ENCODE peak calls at places on chromosomes 2 and 18, in ten cellular contexts. R is IMR-90, S is body of pancreas, E is prostate gland, U is Peyer's patch, K is K562, Q is endothelial cell of umbilical vein, H is ovary, D is uterus, J is sigmoid colon. L is an unnamed sample. For H3K4me1, the result is how much of the 10 kb centered on the place peaks cover.

GRCh38 chr18:73842795-73843394 is 304.7 kb downstream of the FBXO15 start:
- DNase-seq in Q (no peak), U (no peak), K (peak), H (no peak), E (peak), D (peak), S (peak), J (no peak), R (peak), L (peak)

GRCh38 chr2:147551331-147551730 is 293.5 kb upstream of the ACVR2A start:
- DNase-seq in Q (no peak), E (no peak), U (no peak), H (no peak), R (no peak), K (no peak), S (no peak), J (no peak), D (no peak), L (no peak)

GRCh38 chr2:15603948-15604347 is 12.3 kb downstream of the DDX1 start:
- DNase-seq in R (no peak), S (no peak), K (no peak), D (no peak), H (no peak), U (no peak), Q (no peak), E (no peak), J (no peak), L (no peak)

GRCh38 chr2:119011162-119011909 is 69.3 kb downstream of the MARCO start:
- DNase-seq in R (peak), J (no peak), E (peak), K (peak), S (peak), D (no peak), U (no peak), H (peak), Q (peak), L (peak)

GRCh38 chr18:49207373-49207772 is 253.1 kb downstream of the DYM start:
- DNase-seq in D (no peak), Q (peak), K (no peak), S (no peak), J (no peak), E (no peak), H (no peak), R (peak), U (no peak), L (no peak)

GRCh38 chr2:214169736-214170135 is 241.1 kb upstream of the VWC2L start:
- DNase-seq in S (no peak), E (no peak), J (no peak), Q (no peak), H (no peak), U (no peak), K (no peak), D (no peak), R (peak), L (no peak)

GRCh38 chr2:66805136-66805535 is 370.2 kb downstream of the MEIS1 start:
- DNase-seq in J (peak), R (peak), H (no peak), Q (no peak), S (no peak), K (no peak), E (no peak), D (peak), U (no peak), L (no peak)

GRCh38 chr2:206159346-206160123 is at the start of the genes EEF1B2 and NDUFS1:
- DNase-seq in S (peak), R (peak), D (peak), J (peak), H (peak), U (peak), E (peak), Q (peak), K (peak), L (peak)

GRCh38 chr18:79799619-79800352 is 2.0 kb downstream of the KCNG2 start:
- DNase-seq in D (no peak), Q (no peak), K (no peak), J (peak), R (no peak), S (no peak), E (no peak), H (no peak), U (peak), L (no peak)

GRCh38 chr18:8783335-8783993 is 78.1 kb downstream of the MTCL1 start:
- DNase-seq in H (no peak), E (no peak), R (no peak), D (no peak), K (no peak), U (no peak), S (no peak), Q (no peak), J (no peak), L (no peak)

GRCh38 chr2:226251661-226252060 is 548.0 kb downstream of the IRS1 start:
- DNase-seq in E (no peak), J (no peak), Q (no peak), U (no peak), D (no peak), K (no peak), S (no peak), H (no peak), R (no peak), L (no peak)

GRCh38 chr2:64296150-64296500 is 151.9 kb upstream of the PELI1 start:
- DNase-seq in E (no peak), Q (no peak), U (no peak), D (no peak), S (no peak), H (no peak), R (no peak), J (no peak), K (no peak), L (no peak)

GRCh38 chr2:235045336-235045972 is 93.6 kb downstream of the SH3BP4 start:
- DNase-seq in U (peak), Q (no peak), D (no peak), K (no peak), H (no peak), J (no peak), E (no peak), S (no peak), R (no peak), L (peak)

GRCh38 chr2:45577426-45577825 is 33.6 kb downstream of the SRBD1 start:
- DNase-seq in U (no peak), E (no peak), H (no peak), R (peak), S (no peak), D (no peak), K (no peak), Q (no peak), J (no peak), L (no peak)

GRCh38 chr2:37774976-37775907 is 103.8 kb upstream of the CDC42EP3 start:
- DNase-seq in E (peak), U (no peak), R (no peak), Q (peak), D (no peak), K (no peak), S (no peak), H (no peak), J (no peak), L (no peak)

GRCh38 chr18:47773931-47774330 is 156.5 kb downstream of the SMAD2 start:
- DNase-seq in K (no peak), D (no peak), S (no peak), H (no peak), E (no peak), R (no peak), Q (no peak), U (no peak), J (no peak), L (no peak)

GRCh38 chr2:203777030-203777429 is 70.6 kb downstream of the CD28 start:
- DNase-seq in Q (no peak), R (no peak), S (no peak), D (no peak), U (no peak), H (no peak), J (no peak), E (no peak), K (no peak), L (no peak)

GRCh38 chr18:2223859-2224258 is 347.4 kb downstream of the METTL4 start:
- DNase-seq in Q (peak), K (peak), U (no peak), D (no peak), J (no peak), H (no peak), E (no peak), S (peak), R (peak), L (no peak)

GRCh38 chr2:188291617-188292445 is at the start of gene GULP1:
- DNase-seq in R (peak), D (peak), E (peak), J (peak), Q (peak), S (peak), H (peak), K (peak), U (no peak), L (peak)

DNA sequence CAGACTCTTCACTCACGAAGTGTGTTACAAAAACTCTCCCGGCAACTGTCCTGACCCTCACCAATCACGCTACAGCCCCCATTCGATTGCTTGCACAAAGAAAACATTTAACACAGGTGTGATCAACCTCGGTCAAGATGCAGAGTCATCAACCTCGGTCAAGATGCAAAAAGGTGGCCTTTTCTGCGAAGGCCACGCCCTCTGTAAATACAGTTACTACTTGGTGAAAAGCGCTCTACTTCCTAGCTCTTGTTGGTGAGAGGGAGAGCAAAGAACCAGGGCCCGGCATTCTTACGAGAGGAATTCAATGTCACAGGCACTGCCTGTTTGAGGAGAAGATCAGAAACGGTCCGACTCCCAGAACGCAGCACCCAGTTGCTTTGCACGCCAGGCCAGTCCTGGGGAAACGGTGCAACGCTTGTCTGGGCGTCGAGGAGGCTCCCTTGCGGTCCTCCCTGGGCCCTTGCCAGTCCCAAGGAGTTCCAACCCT is 2.0 kb downstream of the PIEZO2 start:
- DNase-seq in R (no peak), J (no peak), K (no peak), Q (no peak), E (no peak), H (no peak), U (no peak), D (no peak), S (no peak), L (no peak)
- TF ChIP-seq POLR2A in R (no peak), J (no peak), K (no peak), Q (no peak), E (no peak), H (no peak), U (no peak), D (no peak), S (no peak), L (no peak)

DNA sequence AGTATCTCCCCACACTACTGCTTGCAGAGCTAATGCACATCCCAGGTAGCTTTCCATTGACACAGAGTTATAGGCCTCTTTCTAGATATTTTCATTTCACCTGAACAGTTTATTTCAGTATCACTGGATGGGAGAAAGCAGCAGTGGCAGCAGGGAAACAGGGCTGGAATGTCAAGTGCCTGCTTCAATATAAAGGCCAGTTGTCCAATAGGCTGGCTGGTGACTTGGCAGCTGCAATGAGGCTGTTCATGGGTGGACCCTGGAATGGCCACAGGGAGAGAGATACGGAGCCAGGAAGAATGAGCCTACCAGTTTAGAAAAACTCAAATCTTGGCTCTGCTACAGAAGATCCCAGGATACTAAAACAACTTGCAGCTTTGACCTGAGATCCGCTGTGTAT is 185.0 kb downstream of the BCL11A start:
- DNase-seq in D (no peak), U (no peak), S (no peak), K (no peak), Q (no peak), H (no peak), E (no peak), R (no peak), J (no peak), L (no peak)
- H3K4me1 ChIP-seq in D (under half), U (under half), S (under half), K (under half), Q (under half), H (under half), E (under half), R (under half), J (under half), L (under half)

DNA sequence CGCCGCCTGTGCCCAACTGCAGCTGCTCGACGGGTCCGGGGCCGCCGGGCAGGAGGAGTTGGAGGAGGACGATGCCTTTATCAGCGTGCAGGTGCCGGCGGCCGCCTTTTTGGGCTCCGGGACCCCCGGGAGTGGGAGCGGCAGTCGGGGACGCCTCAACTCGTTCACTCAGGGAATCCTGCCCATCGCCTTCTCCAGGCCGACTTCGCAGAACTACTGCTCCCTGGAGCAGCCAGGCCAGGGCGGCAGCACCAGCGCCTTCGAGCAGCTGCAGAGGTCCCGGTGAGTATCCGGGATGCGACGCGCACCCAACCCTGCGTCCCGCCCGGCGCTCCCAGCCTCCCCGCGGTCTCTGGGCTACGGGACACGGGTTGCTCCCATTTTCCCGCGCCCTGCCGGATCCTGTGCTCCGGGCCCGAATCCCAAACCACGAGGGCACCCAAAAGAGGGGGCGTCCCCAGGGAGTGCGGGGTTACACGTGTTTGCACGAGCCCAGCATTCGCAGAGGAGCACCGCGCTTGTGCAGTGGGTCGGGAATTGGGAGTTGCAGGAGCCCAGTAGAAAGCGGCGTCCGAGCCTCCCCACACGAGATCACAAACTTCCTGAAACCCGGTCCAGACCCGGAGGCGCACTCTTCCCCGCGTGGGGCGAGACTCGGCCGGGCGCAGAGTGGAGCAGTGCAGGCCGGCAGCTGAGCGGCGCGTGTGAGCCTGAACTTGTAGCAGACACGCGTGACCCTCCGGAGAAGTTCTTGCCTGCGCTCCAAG is 1.2 kb downstream of the CABLES1 start:
- DNase-seq in R (no peak), K (no peak), U (no peak), Q (no peak), S (no peak), H (peak), E (peak), D (peak), J (no peak), L (peak)
- TF ChIP-seq POLR2A in R (no peak), K (no peak), U (no peak), Q (no peak), S (no peak), H (no peak), E (no peak), D (no peak), J (no peak), L (no peak)

GRCh38 chr18:66645983-66646382 is 42.1 kb upstream of the CDH19 start:
- DNase-seq in K (no peak), E (no peak), U (no peak), D (no peak), Q (no peak), J (no peak), R (no peak), S (no peak), H (no peak), L (no peak)

GRCh38 chr18:66635342-66635741 is 31.5 kb upstream of the CDH19 start:
- DNase-seq in S (no peak), D (no peak), H (no peak), K (no peak), E (no peak), R (no peak), Q (no peak), U (no peak), J (no peak), L (no peak)

GRCh38 chr18:66638856-66639621 is 35.1 kb upstream of the CDH19 start:
- DNase-seq in E (no peak), S (no peak), H (no peak), U (no peak), K (no peak), J (no peak), R (no peak), Q (peak), D (no peak), L (no peak)

GRCh38 chr18:66640431-66640830 is 36.5 kb upstream of the CDH19 start:
- DNase-seq in S (no peak), H (no peak), D (no peak), Q (peak), E (no peak), U (no peak), K (no peak), R (no peak), J (peak), L (peak)
- H3K4me1 ChIP-seq in S (under half), H (under half), D (under half), Q (under half), E (under half), U (under half), K (under half), R (under half), J (under half), L (under half)

GRCh38 chr2:213021971-213022899 is 129.2 kb downstream of the IKZF2 start:
- DNase-seq in S (no peak), H (no peak), K (no peak), U (no peak), E (no peak), Q (no peak), D (no peak), J (no peak), R (peak), L (no peak)
- TF ChIP-seq POLR2A in S (no peak), H (no peak), K (no peak), U (no peak), E (no peak), Q (no peak), D (no peak), J (no peak), R (no peak), L (no peak)

DNA sequence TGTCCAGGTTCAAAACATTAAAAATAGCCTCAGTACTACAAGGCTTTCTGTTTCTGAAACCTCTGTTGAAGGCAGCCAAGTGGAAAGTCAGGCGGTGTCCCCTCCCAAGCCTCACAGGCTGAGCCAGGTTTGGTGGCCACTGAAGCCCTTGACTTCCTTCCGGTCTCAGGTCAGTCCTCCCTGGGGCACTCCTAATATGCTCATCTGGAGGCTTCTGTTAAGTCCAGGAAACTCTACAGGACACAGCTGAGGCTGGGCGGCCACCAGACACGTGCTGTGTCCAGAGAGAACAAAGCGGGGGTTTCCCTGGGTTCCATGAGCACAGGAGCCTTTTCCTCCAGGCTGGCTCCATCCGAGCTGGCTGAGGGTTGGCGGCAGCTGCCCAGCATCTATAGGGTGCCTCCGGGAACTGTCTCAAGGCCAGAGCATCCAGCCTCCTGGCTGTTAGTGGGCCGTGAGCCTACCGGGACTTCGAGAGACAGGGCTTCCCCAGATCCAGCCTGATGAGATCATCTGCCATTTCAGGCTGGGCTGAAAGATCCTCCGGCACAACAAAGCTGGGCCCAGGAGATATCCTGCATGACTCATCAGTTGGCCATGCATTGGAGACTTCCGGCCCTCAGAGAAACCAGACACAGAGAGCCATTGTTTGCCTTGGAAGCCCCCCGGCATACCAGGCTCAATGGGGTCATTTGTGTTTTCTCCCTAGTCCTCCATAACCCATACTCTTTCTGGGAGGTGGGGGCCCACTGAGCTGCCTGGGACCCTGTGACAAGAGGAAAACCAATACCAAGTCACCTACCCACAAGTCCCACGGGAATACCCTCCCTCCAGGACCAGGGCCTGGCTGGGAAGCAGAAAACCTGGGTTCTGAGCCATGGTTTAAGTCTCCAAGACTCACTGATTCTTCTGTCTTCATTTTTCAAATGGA is 71.7 kb downstream of the HS1BP3 start:
- DNase-seq in U (no peak), K (peak), E (peak), Q (peak), J (peak), D (peak), S (peak), H (peak), R (peak), L (peak)
- H3K4me1 ChIP-seq in U (under half), K (under half), E (under half), Q (half or more), J (under half), D (under half), S (under half), H (under half), R (under half), L (half or more)

GRCh38 chr2:105329561-105330495 is at the start of gene TGFBRAP1:
- DNase-seq in U (peak), E (peak), S (peak), J (peak), R (peak), K (peak), Q (peak), H (peak), D (peak), L (peak)
- TF ChIP-seq POLR2A in U (peak), E (no peak), S (peak), J (no peak), R (peak), K (peak), Q (peak), H (no peak), D (peak), L (no peak)

GRCh38 chr18:35410561-35410960 is 33.4 kb upstream of the ZNF396 start:
- DNase-seq in R (no peak), J (no peak), H (no peak), D (no peak), Q (no peak), K (no peak), E (no peak), S (no peak), U (peak), L (no peak)

GRCh38 chr18:35417223-35417622 is 40.1 kb upstream of the ZNF396 start:
- DNase-seq in S (no peak), U (no peak), K (no peak), R (no peak), Q (no peak), D (no peak), H (no peak), J (no peak), E (no peak), L (no peak)

GRCh38 chr18:35415511-35416427 is 38.6 kb upstream of the ZNF396 start:
- DNase-seq in E (no peak), S (no peak), H (no peak), J (no peak), U (no peak), D (no peak), R (peak), Q (no peak), K (no peak), L (no peak)

GRCh38 chr18:35409921-35410320 is 32.8 kb upstream of the ZNF396 start:
- DNase-seq in D (no peak), R (no peak), H (no peak), J (no peak), K (peak), U (no peak), Q (no peak), S (no peak), E (no peak), L (no peak)

DNA sequence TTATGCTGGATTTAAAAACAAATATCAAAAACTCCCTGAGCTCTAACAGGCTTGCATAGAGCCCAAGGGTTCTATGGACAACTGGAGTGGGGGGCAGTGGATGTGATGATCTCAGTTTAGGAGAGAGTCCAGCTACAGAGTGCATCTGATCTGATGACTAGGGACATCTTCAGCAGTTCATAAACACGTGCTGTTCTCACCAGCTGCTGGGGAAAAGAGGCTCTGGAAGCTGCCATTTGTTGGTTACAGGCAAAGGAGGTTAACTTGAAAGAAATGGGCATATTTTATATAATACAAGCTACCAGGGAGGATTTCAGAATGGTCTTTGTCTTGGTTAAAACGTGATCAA is 36.0 kb upstream of the ZNF396 start:
- DNase-seq in J (no peak), R (no peak), Q (no peak), U (no peak), K (no peak), E (no peak), H (no peak), D (no peak), S (no peak), L (no peak)
- H3K4me1 ChIP-seq in J (under half), R (under half), Q (under half), U (under half), K (under half), E (under half), H (under half), D (under half), S (under half), L (under half)

L was measured in stomach.